ENCODE peak calls at places on chromosomes 3 and 15, in nine cellular contexts. N is transverse colon; K is A549; B is psoas muscle; V is K562; D is right atrium auricular region; C is AG04450; I is sigmoid colon; F is CD8-positive, alpha-beta T cell. S is an unnamed sample.

GRCh38 chr3:197792019-197792647 is 1.1 kb downstream of the LRCH3 start:
- DNase-seq in K (no peak), F (no peak), N (no peak), C (no peak), D (no peak), B (no peak), I (no peak), V (no peak), S (no peak)

GRCh38 chr3:10502185-10502880 is 3.1 kb downstream of the ATP2B2 start:
- DNase-seq in D (no peak), F (no peak), K (no peak), C (no peak), B (no peak), V (no peak), I (no peak), N (no peak), S (no peak)

GRCh38 chr3:110506890-110507289 is 564.7 kb upstream of the NECTIN3 start:
- DNase-seq in K (no peak), B (no peak), C (no peak), D (no peak), I (no peak), F (no peak), N (no peak), V (no peak), S (no peak)

GRCh38 chr15:95429345-95429744 is 901.2 kb upstream of the NR2F2 start:
- DNase-seq in I (no peak), B (no peak), C (no peak), F (no peak), N (no peak), K (no peak), D (no peak), V (no peak), S (no peak)

GRCh38 chr3:185779461-185779860 is 45.4 kb downstream of the IGF2BP2 start:
- DNase-seq in B (no peak), K (no peak), C (no peak), D (no peak), I (no peak), V (no peak), N (no peak), F (no peak), S (no peak)

GRCh38 chr3:161221881-161222600 is 930 bp downstream of the NMD3 start:
- DNase-seq in D (no peak), F (no peak), K (peak), N (peak), B (no peak), C (no peak), V (peak), I (no peak), S (no peak)

GRCh38 chr3:16788440-16789057 is 96.2 kb upstream of the PLCL2 start:
- DNase-seq in B (no peak), V (no peak), F (no peak), N (no peak), D (no peak), C (no peak), K (no peak), I (no peak), S (no peak)

GRCh38 chr3:151751161-151751560 is 17.4 kb downstream of the AADACL2 start:
- DNase-seq in F (no peak), B (no peak), V (no peak), N (no peak), C (no peak), D (no peak), I (no peak), K (no peak), S (no peak)

GRCh38 chr3:195849322-195850074 is 37.8 kb upstream of the MUC4 start:
- DNase-seq in N (no peak), V (no peak), I (no peak), D (no peak), C (no peak), B (peak), K (peak), F (no peak), S (no peak)

GRCh38 chr15:67013696-67014095 is 51.7 kb upstream of the SMAD3 start:
- DNase-seq in I (no peak), N (no peak), C (peak), D (no peak), K (no peak), V (no peak), B (peak), F (no peak), S (no peak)

GRCh38 chr15:90062729-90063684 is 39.3 kb downstream of the IDH2 start:
- DNase-seq in N (no peak), I (no peak), C (no peak), D (no peak), B (peak), V (no peak), F (no peak), K (no peak), S (no peak)

GRCh38 chr3:10557250-10557649 is 51.9 kb upstream of the ATP2B2 start:
- DNase-seq in I (peak), D (peak), K (no peak), B (no peak), V (no peak), F (no peak), N (no peak), C (no peak), S (peak)

GRCh38 chr3:179279294-179279693 is 28.4 kb upstream of the KCNMB3 start:
- DNase-seq in V (no peak), I (no peak), C (no peak), D (no peak), B (no peak), N (no peak), F (no peak), K (no peak), S (no peak)

GRCh38 chr3:36701903-36702374 is 62.4 kb downstream of the DCLK3 start:
- DNase-seq in F (no peak), V (no peak), I (no peak), N (no peak), D (no peak), C (peak), K (peak), B (no peak), S (no peak)

GRCh38 chr3:148727242-148727641 is 29.5 kb downstream of the AGTR1 start:
- DNase-seq in V (no peak), K (peak), N (peak), D (no peak), B (no peak), I (no peak), C (no peak), F (no peak), S (no peak)

GRCh38 chr15:52225230-52225629 is 34.0 kb upstream of the GNB5 start:
- DNase-seq in K (no peak), B (no peak), C (no peak), V (no peak), I (no peak), F (no peak), N (no peak), D (no peak), S (no peak)

GRCh38 chr3:69671082-69671952 is 67.9 kb upstream of the MITF start:
- DNase-seq in B (no peak), K (peak), C (no peak), F (no peak), V (peak), I (no peak), D (no peak), N (no peak), S (no peak)

GRCh38 chr3:126124896-126125295 is 41.0 kb upstream of the SLC41A3 start:
- DNase-seq in K (no peak), B (peak), V (no peak), N (peak), D (no peak), F (no peak), I (peak), C (no peak), S (peak)

GRCh38 chr3:187186801-187187421 is 10.4 kb upstream of the RTP1 start:
- DNase-seq in K (peak), D (peak), F (no peak), N (peak), I (peak), C (peak), B (peak), V (peak), S (peak)

GRCh38 chr3:177835008-177835407 is 637.7 kb upstream of the TBL1XR1 start:
- DNase-seq in F (no peak), C (peak), I (no peak), B (no peak), N (no peak), K (peak), V (no peak), D (no peak), S (no peak)

GRCh38 chr3:123379041-123379830 is 69.7 kb downstream of the ADCY5 start:
- DNase-seq in F (no peak), C (no peak), D (no peak), B (no peak), N (no peak), K (no peak), I (no peak), V (no peak), S (peak)

GRCh38 chr3:102174312-102174712 is 260.5 kb upstream of the ZPLD1 start:
- DNase-seq in B (no peak), N (no peak), C (peak), V (no peak), K (peak), D (no peak), F (no peak), I (no peak), S (no peak)

GRCh38 chr15:64267331-64267973 is 88.5 kb downstream of the CSNK1G1 start:
- DNase-seq in C (no peak), B (no peak), N (no peak), V (no peak), K (no peak), D (no peak), I (no peak), F (no peak), S (no peak)

GRCh38 chr15:88707766-88708165 is 69.0 kb downstream of the ISG20 start:
- DNase-seq in N (no peak), C (no peak), V (no peak), B (no peak), K (no peak), F (no peak), I (no peak), D (no peak), S (no peak)

GRCh38 chr3:60497922-60498321 is 753.3 kb downstream of the FHIT start:
- DNase-seq in N (no peak), D (no peak), K (no peak), C (no peak), I (no peak), V (no peak), F (no peak), B (no peak), S (no peak)

GRCh38 chr15:99021669-99022068 is 14.1 kb upstream of the PGPEP1L start:
- DNase-seq in V (no peak), B (no peak), C (no peak), N (no peak), I (no peak), F (no peak), K (no peak), D (no peak), S (no peak)

GRCh38 chr3:197683191-197683590 is 53.5 kb downstream of the RUBCN start:
- DNase-seq in D (no peak), V (no peak), N (no peak), F (no peak), K (no peak), I (no peak), C (no peak), B (no peak), S (no peak)

GRCh38 chr3:33394403-33395054 is 45.7 kb downstream of the UBP1 start:
- DNase-seq in K (no peak), D (no peak), I (no peak), V (no peak), B (no peak), F (no peak), N (no peak), C (no peak), S (no peak)

GRCh38 chr3:58198804-58199203 is 12.0 kb downstream of the DNASE1L3 start:
- DNase-seq in K (no peak), C (no peak), N (no peak), D (no peak), F (no peak), I (no peak), B (no peak), V (no peak), S (no peak)

GRCh38 chr3:143521803-143522202 is 326.5 kb downstream of the SLC9A9 start:
- DNase-seq in B (no peak), D (no peak), V (no peak), C (no peak), K (no peak), I (no peak), F (no peak), N (no peak), S (no peak)

GRCh38 chr15:63104727-63105126 is 16.9 kb upstream of the LACTB start:
- DNase-seq in N (no peak), B (no peak), D (no peak), K (no peak), C (no peak), I (no peak), F (no peak), V (no peak), S (no peak)

GRCh38 chr3:41207355-41207754 is 8.1 kb downstream of the CTNNB1 start:
- DNase-seq in I (no peak), N (no peak), B (no peak), D (no peak), K (no peak), F (no peak), C (no peak), V (no peak), S (no peak)

GRCh38 chr15:51380999-51381806 is 39.7 kb downstream of the GLDN start:
- DNase-seq in V (peak), N (peak), B (peak), D (peak), K (peak), F (no peak), I (peak), C (peak), S (peak)

GRCh38 chr15:76336254-76337046 is at the start of gene ISL2:
- DNase-seq in F (no peak), D (no peak), C (peak), N (peak), B (no peak), I (peak), V (peak), K (peak), S (no peak)

DNA sequence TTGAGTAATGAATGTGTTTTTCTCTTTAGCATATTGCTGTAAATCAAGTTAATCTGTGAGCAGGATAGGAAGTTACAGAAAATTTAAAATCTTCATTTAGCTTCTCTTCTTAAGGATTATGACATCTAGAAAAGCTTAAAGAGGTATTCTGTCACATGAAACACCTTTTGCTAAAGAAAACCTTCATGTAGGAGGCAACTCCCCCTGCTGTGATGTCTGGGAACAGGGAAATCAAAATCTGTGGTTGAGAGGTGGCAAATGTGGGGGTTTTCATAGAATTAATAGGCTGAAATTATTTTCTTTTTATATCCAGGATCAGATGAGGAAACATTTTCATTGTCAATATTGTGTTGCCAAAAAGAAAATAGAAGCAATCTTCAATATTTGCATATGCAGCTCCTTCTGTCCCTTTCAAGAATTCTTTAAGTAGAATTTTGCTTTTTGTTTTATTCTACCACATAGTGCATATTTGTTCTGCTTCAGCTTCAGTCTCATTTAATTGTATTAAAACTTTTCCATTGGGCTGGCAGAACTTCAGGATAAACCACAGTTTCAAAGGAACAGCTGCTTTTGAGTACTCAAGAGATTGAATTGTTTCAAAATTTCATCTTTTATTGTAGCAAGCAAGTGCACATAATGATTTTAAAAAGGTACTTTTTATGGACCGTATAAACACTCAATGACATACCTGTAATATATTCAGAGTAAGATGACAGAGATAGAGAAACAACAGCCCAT is 128.4 kb downstream of the RAP2B start:
- DNase-seq in D (no peak), F (no peak), V (peak), K (no peak), I (no peak), N (no peak), B (no peak), C (no peak), S (no peak)
- TF ChIP-seq CTCF in D (peak), F (peak), V (peak), K (peak), I (peak), N (no peak), B (no peak), C (peak), S (no peak)

GRCh38 chr3:112633757-112634156 is 7.2 kb downstream of the CCDC80 start:
- DNase-seq in I (no peak), N (no peak), D (no peak), F (no peak), B (no peak), V (no peak), K (no peak), C (no peak), S (no peak)
- H3K4me3 ChIP-seq in I (no peak), N (no peak), D (peak), F (no peak), B (no peak), V (no peak), K (no peak), C (peak), S (no peak)

GRCh38 chr15:91855684-91856553 is 2.4 kb downstream of the SLCO3A1 start:
- DNase-seq in I (no peak), C (no peak), N (peak), V (no peak), B (no peak), D (no peak), F (no peak), K (peak), S (no peak)
- H3K27ac ChIP-seq in I (no peak), C (no peak), N (peak), V (no peak), B (no peak), D (peak), F (no peak), K (no peak), S (peak)

GRCh38 chr3:55405436-55405835 is 81.7 kb downstream of the WNT5A start:
- DNase-seq in C (no peak), N (no peak), I (no peak), V (peak), D (no peak), K (peak), B (no peak), F (no peak), S (no peak)
- TF ChIP-seq CTCF in C (peak), N (no peak), I (no peak), V (peak), D (no peak), K (no peak), B (peak), F (no peak), S (no peak)

GRCh38 chr15:29820802-29821160 is 1.5 kb downstream of the TJP1 start:
- DNase-seq in V (no peak), N (no peak), I (no peak), B (no peak), D (no peak), F (no peak), K (no peak), C (no peak), S (no peak)
- H3K4me3 ChIP-seq in V (peak), N (peak), I (peak), B (peak), D (peak), F (no peak), K (peak), C (peak), S (peak)

GRCh38 chr3:172536993-172537419 is 13.8 kb upstream of the TNFSF10 start:
- DNase-seq in V (no peak), B (no peak), I (no peak), K (no peak), N (no peak), C (no peak), F (no peak), D (no peak), S (no peak)
- H3K27ac ChIP-seq in V (no peak), B (no peak), I (no peak), K (peak), N (peak), C (no peak), F (no peak), D (no peak), S (no peak)

GRCh38 chr3:107429330-107430181 is 52.3 kb downstream of the CCDC54 start:
- DNase-seq in F (peak), N (peak), I (peak), V (peak), K (peak), C (peak), B (peak), D (peak), S (peak)
- TF ChIP-seq CTCF in F (peak), N (peak), I (peak), V (peak), K (peak), C (peak), B (peak), D (peak), S (peak)

GRCh38 chr15:80152896-80153876 is at the start of gene FAH:
- DNase-seq in D (no peak), I (no peak), C (no peak), N (peak), F (no peak), B (peak), K (no peak), V (no peak), S (no peak)

GRCh38 chr15:80155001-80155377 is 2.2 kb downstream of the FAH start:
- DNase-seq in K (no peak), I (no peak), D (no peak), V (peak), N (no peak), B (no peak), C (no peak), F (no peak), S (no peak)

GRCh38 chr15:80152180-80152895 is 461 bp upstream of the FAH start:
- DNase-seq in V (peak), K (peak), I (peak), N (peak), D (peak), F (peak), C (peak), B (peak), S (peak)

GRCh38 chr15:80154336-80154735 is 1.5 kb downstream of the FAH start:
- DNase-seq in I (no peak), B (peak), C (no peak), F (no peak), K (no peak), N (no peak), V (no peak), D (no peak), S (no peak)

DNA sequence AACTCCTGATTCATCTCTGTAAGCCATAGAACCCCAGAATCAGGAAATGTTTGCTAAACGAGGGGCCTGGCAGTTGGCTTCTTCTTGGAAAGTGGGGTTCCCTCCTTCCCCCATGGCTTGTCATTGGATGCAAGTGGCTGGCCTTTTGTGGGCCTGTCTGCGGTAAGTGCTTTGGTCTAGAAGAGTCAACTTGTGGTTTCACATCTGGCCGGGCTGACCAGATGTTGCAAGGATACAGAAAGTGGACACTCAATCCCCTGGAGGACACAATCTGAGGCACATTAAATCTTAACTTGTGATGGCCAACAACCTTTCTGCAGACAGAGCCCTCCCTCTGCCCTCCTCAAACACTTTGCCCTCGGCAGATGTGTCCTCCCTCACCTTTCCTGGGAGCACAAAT is 1.1 kb downstream of the FAH start:
- DNase-seq in I (no peak), V (peak), N (no peak), B (peak), F (no peak), K (no peak), C (no peak), D (no peak), S (no peak)
- H3K4me3 ChIP-seq in I (peak), V (peak), N (peak), B (peak), F (peak), K (no peak), C (peak), D (peak), S (peak)